ENCODE peak calls at places on chromosome 19, in five cellular contexts. K is C1 segment of cervical spinal cord; A is effector memory CD8-positive, alpha-beta T cell; Y is brain microvascular endothelial cell; B is choroid plexus epithelial cell. C is an unnamed sample.

GRCh38 chr19:33339016-33339749 is 34.3 kb upstream of the CEBPG start:
- DNase-seq in K (no peak), A (no peak), Y (no peak), B (no peak), C (no peak)

GRCh38 chr19:46299695-46300094 is 2.9 kb downstream of the HIF3A start:
- DNase-seq in K (no peak), A (no peak), Y (no peak), B (peak), C (no peak)

GRCh38 chr19:56142897-56143434 is 1.9 kb downstream of the ZNF444 start:
- DNase-seq in K (no peak), A (no peak), Y (no peak), B (no peak), C (no peak)

GRCh38 chr19:872266-872951 is 12.9 kb downstream of the CFD start:
- DNase-seq in K (no peak), A (peak), Y (no peak), B (peak), C (no peak)

GRCh38 chr19:8373867-8374813 is 10.2 kb downstream of the ANGPTL4 start:
- DNase-seq in K (no peak), A (no peak), Y (no peak), B (peak), C (no peak)

GRCh38 chr19:55486971-55487883 is 1.0 kb upstream of the SSC5D start:
- DNase-seq in K (no peak), A (no peak), Y (peak), B (peak), C (no peak)

GRCh38 chr19:920051-920857 is 3.1 kb downstream of the KISS1R start:
- DNase-seq in K (no peak), A (peak), Y (no peak), B (no peak), C (no peak)

GRCh38 chr19:5334366-5334739 is 6.3 kb downstream of the PTPRS start:
- DNase-seq in K (no peak), A (no peak), Y (no peak), B (no peak), C (no peak)

GRCh38 chr19:36115453-36116343 is at the start of gene TBCB:
- DNase-seq in K (no peak), A (no peak), Y (peak), B (peak), C (no peak)

GRCh38 chr19:54905908-54906511 is at the start of gene NCR1:
- DNase-seq in K (no peak), A (no peak), Y (no peak), B (no peak), C (no peak)

GRCh38 chr19:56403261-56403660 is 871 bp upstream of the ZNF583 start:
- DNase-seq in K (peak), A (no peak), Y (no peak), B (peak), C (no peak)

GRCh38 chr19:56099638-56100539 is 21.2 kb downstream of the ZNF787 start:
- DNase-seq in K (no peak), A (no peak), Y (no peak), B (no peak), C (no peak)

GRCh38 chr19:29014857-29015436 is 198.0 kb downstream of the UQCRFS1 start:
- DNase-seq in K (no peak), A (no peak), Y (no peak), B (no peak), C (no peak)

GRCh38 chr19:27971071-27971470 is 1241.9 kb downstream of the UQCRFS1 start:
- DNase-seq in K (no peak), A (no peak), Y (peak), B (peak), C (no peak)

GRCh38 chr19:2277138-2277537 is 4.8 kb downstream of the PEAK3 start:
- DNase-seq in K (no peak), A (no peak), Y (no peak), B (no peak), C (no peak)

GRCh38 chr19:38209152-38209551 is 14.9 kb downstream of the DPF1 start:
- DNase-seq in K (no peak), A (no peak), Y (no peak), B (no peak), C (no peak)

GRCh38 chr19:20423381-20424207 is 142.0 kb downstream of the ZNF737 start:
- DNase-seq in K (peak), A (no peak), Y (peak), B (peak), C (no peak)

GRCh38 chr19:46080561-46080960 is 39.8 kb upstream of the IGFL4 start:
- DNase-seq in K (peak), A (no peak), Y (peak), B (peak), C (no peak)

GRCh38 chr19:43311256-43311655 is 41.9 kb upstream of the PSG9 start:
- DNase-seq in K (no peak), A (no peak), Y (no peak), B (no peak), C (no peak)

GRCh38 chr19:940591-941291 is 14.9 kb downstream of the ARID3A start:
- DNase-seq in K (peak), A (peak), Y (no peak), B (peak), C (peak)

GRCh38 chr19:1512671-1513491 is at the start of gene ADAMTSL5:
- DNase-seq in K (no peak), A (peak), Y (no peak), B (peak), C (no peak)

GRCh38 chr19:1282588-1283206 is 3.0 kb upstream of the EFNA2 start:
- DNase-seq in K (no peak), A (no peak), Y (no peak), B (no peak), C (no peak)

GRCh38 chr19:16969127-16969526 is 57.5 kb downstream of the CPAMD8 start:
- DNase-seq in K (no peak), A (no peak), Y (peak), B (peak), C (no peak)

GRCh38 chr19:41430907-41431306 is 3.7 kb upstream of the B3GNT8 start:
- DNase-seq in K (no peak), A (no peak), Y (no peak), B (no peak), C (no peak)

GRCh38 chr19:50500753-50501151 is 10.2 kb downstream of the JOSD2 start:
- DNase-seq in K (no peak), A (no peak), Y (no peak), B (no peak), C (no peak)

GRCh38 chr19:1122972-1123363 is 19.2 kb downstream of the GPX4 start:
- DNase-seq in K (no peak), A (no peak), Y (peak), B (peak), C (peak)

GRCh38 chr19:48123907-48124675 is 13.5 kb upstream of the PLA2G4C start:
- DNase-seq in K (no peak), A (no peak), Y (peak), B (peak), C (no peak)

GRCh38 chr19:19580417-19580816 is 38.1 kb downstream of the PBX4 start:
- DNase-seq in K (no peak), A (no peak), Y (no peak), B (no peak), C (no peak)

GRCh38 chr19:29687244-29687896 is 22.1 kb downstream of the PLEKHF1 start:
- DNase-seq in K (no peak), A (no peak), Y (peak), B (peak), C (no peak)

GRCh38 chr19:8457802-8458201 is 13.0 kb downstream of the HNRNPM start:
- DNase-seq in K (no peak), A (no peak), Y (no peak), B (no peak), C (no peak)

GRCh38 chr19:21569497-21569870 is 64.1 kb downstream of the ZNF429 start:
- DNase-seq in K (peak), A (peak), Y (no peak), B (no peak), C (no peak)

GRCh38 chr19:10797078-10797477 is 38.9 kb downstream of the TMED1 start:
- DNase-seq in K (no peak), A (peak), Y (no peak), B (no peak), C (no peak)

GRCh38 chr19:44697670-44698034 is 1.3 kb upstream of the CEACAM16 start:
- DNase-seq in K (no peak), A (no peak), Y (no peak), B (no peak), C (no peak)